ENCODE peak calls at places on chromosomes 3 and 15, in nine cellular contexts. One of them, this sample, is unnamed.

GRCh38 chr3:32794487-32795308 is 23.1 kb upstream of the TRIM71 start:
- DNase-seq in kidney glomerular epithelial cell: no peak
- DNase-seq in activated gamma-delta T cell treated with Interleukin-2 at 50 U/mL for 16 hours: no peak
- DNase-seq in foreskin keratinocyte: no peak
- DNase-seq in AML-193: no peak
- DNase-seq in stimulated activated CD4-positive, alpha-beta T cell treated with anti-CD3 and anti-CD28 coated beads, Interleukin-2, amount 100 ng/mL, for 48 hours: no peak
- DNase-seq in substantia nigra: no peak
- DNase-seq in RPMI8226: no peak
- DNase-seq in M059J: peak; percentile 51
- DNase-seq in this sample: peak; percentile 65

GRCh38 chr3:32428092-32429068 is 36.7 kb downstream of the CMTM7 start:
- DNase-seq in M059J: no peak
- DNase-seq in substantia nigra: no peak
- DNase-seq in foreskin keratinocyte: no peak
- DNase-seq in stimulated activated CD4-positive, alpha-beta T cell treated with anti-CD3 and anti-CD28 coated beads, Interleukin-2, amount 100 ng/mL, for 48 hours: no peak
- DNase-seq in kidney glomerular epithelial cell: no peak
- DNase-seq in RPMI8226: peak; percentile 83
- DNase-seq in activated gamma-delta T cell treated with Interleukin-2 at 50 U/mL for 16 hours: peak; percentile 52
- DNase-seq in AML-193: no peak
- DNase-seq in this sample: no peak

GRCh38 chr3:177249203-177249602 is 51.9 kb upstream of the TBL1XR1 start:
- DNase-seq in M059J: no peak
- DNase-seq in stimulated activated CD4-positive, alpha-beta T cell treated with anti-CD3 and anti-CD28 coated beads, Interleukin-2, amount 100 ng/mL, for 48 hours: no peak
- DNase-seq in AML-193: no peak
- DNase-seq in foreskin keratinocyte: no peak
- DNase-seq in substantia nigra: no peak
- DNase-seq in activated gamma-delta T cell treated with Interleukin-2 at 50 U/mL for 16 hours: no peak
- DNase-seq in kidney glomerular epithelial cell: no peak
- DNase-seq in RPMI8226: no peak
- DNase-seq in this sample: no peak

GRCh38 chr3:128845119-128845518 is 34.3 kb upstream of the ACAD9 start:
- DNase-seq in activated gamma-delta T cell treated with Interleukin-2 at 50 U/mL for 16 hours: no peak
- DNase-seq in AML-193: no peak
- DNase-seq in kidney glomerular epithelial cell: no peak
- DNase-seq in foreskin keratinocyte: no peak
- DNase-seq in M059J: no peak
- DNase-seq in RPMI8226: peak; percentile 12
- DNase-seq in substantia nigra: no peak
- DNase-seq in stimulated activated CD4-positive, alpha-beta T cell treated with anti-CD3 and anti-CD28 coated beads, Interleukin-2, amount 100 ng/mL, for 48 hours: no peak
- DNase-seq in this sample: no peak

GRCh38 chr3:68893600-68894239 is 38.6 kb downstream of the TAFA4 start:
- DNase-seq in M059J: peak; percentile 14
- DNase-seq in substantia nigra: no peak
- DNase-seq in AML-193: peak; percentile 46
- DNase-seq in stimulated activated CD4-positive, alpha-beta T cell treated with anti-CD3 and anti-CD28 coated beads, Interleukin-2, amount 100 ng/mL, for 48 hours: no peak
- DNase-seq in foreskin keratinocyte: peak; percentile 32
- DNase-seq in RPMI8226: peak; percentile 33
- DNase-seq in activated gamma-delta T cell treated with Interleukin-2 at 50 U/mL for 16 hours: no peak
- DNase-seq in kidney glomerular epithelial cell: peak; percentile 14
- DNase-seq in this sample: peak; percentile 40

GRCh38 chr15:76274226-76274625 is 37.0 kb downstream of the ETFA start:
- DNase-seq in stimulated activated CD4-positive, alpha-beta T cell treated with anti-CD3 and anti-CD28 coated beads, Interleukin-2, amount 100 ng/mL, for 48 hours: no peak
- DNase-seq in AML-193: no peak
- DNase-seq in kidney glomerular epithelial cell: no peak
- DNase-seq in activated gamma-delta T cell treated with Interleukin-2 at 50 U/mL for 16 hours: no peak
- DNase-seq in substantia nigra: no peak
- DNase-seq in RPMI8226: no peak
- DNase-seq in M059J: no peak
- DNase-seq in foreskin keratinocyte: no peak
- DNase-seq in this sample: peak; percentile 66

GRCh38 chr3:73733796-73734195 is 109.1 kb upstream of the PDZRN3 start:
- DNase-seq in M059J: no peak
- DNase-seq in stimulated activated CD4-positive, alpha-beta T cell treated with anti-CD3 and anti-CD28 coated beads, Interleukin-2, amount 100 ng/mL, for 48 hours: no peak
- DNase-seq in foreskin keratinocyte: no peak
- DNase-seq in AML-193: no peak
- DNase-seq in RPMI8226: peak; percentile 37
- DNase-seq in activated gamma-delta T cell treated with Interleukin-2 at 50 U/mL for 16 hours: no peak
- DNase-seq in kidney glomerular epithelial cell: no peak
- DNase-seq in substantia nigra: no peak
- DNase-seq in this sample: no peak

GRCh38 chr15:100704281-100705055 is 102.1 kb downstream of the ASB7 start:
- DNase-seq in foreskin keratinocyte: peak; percentile 89
- DNase-seq in kidney glomerular epithelial cell: peak; percentile 3
- DNase-seq in AML-193: no peak
- DNase-seq in substantia nigra: no peak
- DNase-seq in activated gamma-delta T cell treated with Interleukin-2 at 50 U/mL for 16 hours: no peak
- DNase-seq in M059J: peak; percentile 94
- DNase-seq in RPMI8226: no peak
- DNase-seq in stimulated activated CD4-positive, alpha-beta T cell treated with anti-CD3 and anti-CD28 coated beads, Interleukin-2, amount 100 ng/mL, for 48 hours: no peak
- DNase-seq in this sample: peak; percentile 68

This sample was measured in iris pigment epithelial cell.